ENCODE peak calls at places on chromosome 1, in five cellular contexts. One of them, this sample, is unnamed.

GRCh38 chr1:7940034-7940433 is 605 bp downstream of the TNFRSF9 start:
- DNase-seq in GM04504: no peak
- DNase-seq in hippocampal formation: no peak
- DNase-seq in suprapubic skin: no peak
- DNase-seq in NAMALWA: no peak
- DNase-seq in this sample: no peak

GRCh38 chr1:111959436-111959835 is 30.0 kb downstream of the KCND3 start:
- DNase-seq in GM04504: no peak
- DNase-seq in hippocampal formation: no peak
- DNase-seq in suprapubic skin: no peak
- DNase-seq in NAMALWA: peak
- DNase-seq in this sample: no peak

GRCh38 chr1:201125805-201126204 is 1.2 kb downstream of the ASCL5 start:
- DNase-seq in GM04504: no peak
- DNase-seq in hippocampal formation: no peak
- DNase-seq in suprapubic skin: no peak
- DNase-seq in NAMALWA: no peak
- DNase-seq in this sample: no peak

GRCh38 chr1:229325401-229325800 is 17.4 kb downstream of the CCSAP start:
- DNase-seq in GM04504: no peak
- DNase-seq in hippocampal formation: no peak
- DNase-seq in suprapubic skin: no peak
- DNase-seq in NAMALWA: no peak
- DNase-seq in this sample: no peak

GRCh38 chr1:244054924-244055263 is 3.8 kb downstream of the ZBTB18 start:
- DNase-seq in GM04504: no peak
- DNase-seq in hippocampal formation: no peak
- DNase-seq in suprapubic skin: no peak
- DNase-seq in NAMALWA: no peak
- DNase-seq in this sample: peak

GRCh38 chr1:110065841-110066240 is 4.6 kb downstream of the ALX3 start:
- DNase-seq in GM04504: no peak
- DNase-seq in hippocampal formation: no peak
- DNase-seq in suprapubic skin: no peak
- DNase-seq in NAMALWA: no peak
- DNase-seq in this sample: no peak

GRCh38 chr1:169117014-169117413 is 10.5 kb downstream of the ATP1B1 start:
- DNase-seq in GM04504: no peak
- DNase-seq in hippocampal formation: no peak
- DNase-seq in suprapubic skin: no peak
- DNase-seq in NAMALWA: no peak
- DNase-seq in this sample: no peak

GRCh38 chr1:225961659-225962439 is 20.8 kb upstream of the LEFTY2 start:
- DNase-seq in GM04504: no peak
- DNase-seq in hippocampal formation: no peak
- DNase-seq in suprapubic skin: no peak
- DNase-seq in NAMALWA: no peak
- DNase-seq in this sample: no peak

GRCh38 chr1:24949331-24949881 is 19.3 kb upstream of the RUNX3 start:
- DNase-seq in GM04504: peak
- DNase-seq in hippocampal formation: no peak
- DNase-seq in suprapubic skin: no peak
- DNase-seq in NAMALWA: no peak
- DNase-seq in this sample: no peak

GRCh38 chr1:156897078-156897825 is 3.7 kb downstream of the PEAR1 start:
- DNase-seq in GM04504: peak
- DNase-seq in hippocampal formation: no peak
- DNase-seq in suprapubic skin: no peak
- DNase-seq in NAMALWA: no peak
- DNase-seq in this sample: no peak

This sample was measured in upper lobe of left lung.